ENCODE peak calls at places on chromosomes 6 and 20, in five cellular contexts. One of them, this sample, is unnamed.

GRCh38 chr6:64280569-64280968 is 645.0 kb downstream of the PHF3 start:
- DNase-seq in left ventricle myocardium inferior: no peak
- DNase-seq in GM13977: peak
- DNase-seq in lower lobe of right lung: no peak
- DNase-seq in uterus: no peak
- DNase-seq in this sample: peak

GRCh38 chr6:90103056-90103793 is 193.4 kb downstream of the BACH2 start:
- DNase-seq in left ventricle myocardium inferior: no peak
- DNase-seq in GM13977: no peak
- DNase-seq in lower lobe of right lung: no peak
- DNase-seq in uterus: no peak
- DNase-seq in this sample: peak

GRCh38 chr6:22222469-22222868 is 74.4 kb downstream of the PRL start:
- DNase-seq in left ventricle myocardium inferior: no peak
- DNase-seq in GM13977: no peak
- DNase-seq in lower lobe of right lung: no peak
- DNase-seq in uterus: no peak
- DNase-seq in this sample: no peak

GRCh38 chr6:98672681-98673475 is 161.5 kb upstream of the POU3F2 start:
- DNase-seq in left ventricle myocardium inferior: no peak
- DNase-seq in GM13977: no peak
- DNase-seq in lower lobe of right lung: no peak
- DNase-seq in uterus: no peak
- DNase-seq in this sample: no peak

GRCh38 chr20:3889489-3890409 is 562 bp downstream of the PANK2 start:
- DNase-seq in left ventricle myocardium inferior: peak
- DNase-seq in GM13977: peak
- DNase-seq in lower lobe of right lung: peak
- DNase-seq in uterus: peak
- DNase-seq in this sample: peak

GRCh38 chr20:43665466-43666176 is 1.3 kb upstream of the MYBL2 start:
- DNase-seq in left ventricle myocardium inferior: no peak
- DNase-seq in GM13977: no peak
- DNase-seq in lower lobe of right lung: no peak
- DNase-seq in uterus: no peak
- DNase-seq in this sample: no peak

GRCh38 chr6:11008821-11009220 is 35.3 kb downstream of the ELOVL2 start:
- DNase-seq in left ventricle myocardium inferior: no peak
- DNase-seq in GM13977: no peak
- DNase-seq in lower lobe of right lung: no peak
- DNase-seq in uterus: no peak
- DNase-seq in this sample: no peak

GRCh38 chr6:170268216-170269129 is 22.4 kb downstream of the DLL1 start:
- DNase-seq in left ventricle myocardium inferior: no peak
- DNase-seq in GM13977: no peak
- DNase-seq in lower lobe of right lung: peak
- DNase-seq in uterus: no peak
- DNase-seq in this sample: no peak

GRCh38 chr20:56517211-56517610 is 7.3 kb upstream of the FAM209A start:
- DNase-seq in left ventricle myocardium inferior: no peak
- DNase-seq in GM13977: no peak
- DNase-seq in lower lobe of right lung: no peak
- DNase-seq in uterus: no peak
- DNase-seq in this sample: no peak

GRCh38 chr6:78832091-78832808 is 35.1 kb upstream of the IRAK1BP1 start:
- DNase-seq in left ventricle myocardium inferior: no peak
- DNase-seq in GM13977: no peak
- DNase-seq in lower lobe of right lung: no peak
- DNase-seq in uterus: no peak
- DNase-seq in this sample: peak

GRCh38 chr20:34984756-34985261 is 29.1 kb downstream of the MYH7B start:
- DNase-seq in left ventricle myocardium inferior: peak
- DNase-seq in GM13977: no peak
- DNase-seq in lower lobe of right lung: no peak
- DNase-seq in uterus: no peak
- DNase-seq in this sample: no peak

GRCh38 chr20:50258790-50259483 is 68.3 kb downstream of the CEBPB start:
- DNase-seq in left ventricle myocardium inferior: no peak
- DNase-seq in GM13977: no peak
- DNase-seq in lower lobe of right lung: peak
- DNase-seq in uterus: no peak
- DNase-seq in this sample: no peak

GRCh38 chr6:170269873-170270541 is 20.9 kb downstream of the DLL1 start:
- DNase-seq in left ventricle myocardium inferior: no peak
- DNase-seq in GM13977: no peak
- DNase-seq in lower lobe of right lung: peak
- DNase-seq in uterus: no peak
- DNase-seq in this sample: no peak

GRCh38 chr6:151022492-151022891 is 157.0 kb downstream of the MTHFD1L start:
- DNase-seq in left ventricle myocardium inferior: no peak
- DNase-seq in GM13977: no peak
- DNase-seq in lower lobe of right lung: no peak
- DNase-seq in uterus: no peak
- DNase-seq in this sample: no peak

GRCh38 chr6:44022296-44022661 is 105.0 kb downstream of the MRPL14 start:
- DNase-seq in left ventricle myocardium inferior: no peak
- DNase-seq in GM13977: no peak
- DNase-seq in lower lobe of right lung: no peak
- DNase-seq in uterus: no peak
- DNase-seq in this sample: no peak

GRCh38 chr6:5707646-5708045 is 299.1 kb downstream of the NRN1 start:
- DNase-seq in left ventricle myocardium inferior: no peak
- DNase-seq in GM13977: no peak
- DNase-seq in lower lobe of right lung: no peak
- DNase-seq in uterus: no peak
- DNase-seq in this sample: no peak

GRCh38 chr6:6806793-6807518 is 218.4 kb downstream of the LY86 start:
- DNase-seq in left ventricle myocardium inferior: peak
- DNase-seq in GM13977: no peak
- DNase-seq in lower lobe of right lung: peak
- DNase-seq in uterus: no peak
- DNase-seq in this sample: no peak

GRCh38 chr6:29141606-29142005 is 29.1 kb upstream of the OR2J2 start:
- DNase-seq in left ventricle myocardium inferior: no peak
- DNase-seq in GM13977: no peak
- DNase-seq in lower lobe of right lung: no peak
- DNase-seq in uterus: no peak
- DNase-seq in this sample: no peak

GRCh38 chr6:135219346-135219745 is 38.2 kb downstream of the MYB start:
- DNase-seq in left ventricle myocardium inferior: no peak
- DNase-seq in GM13977: no peak
- DNase-seq in lower lobe of right lung: no peak
- DNase-seq in uterus: no peak
- DNase-seq in this sample: no peak

GRCh38 chr20:46265539-46265938 is 42.8 kb downstream of the CDH22 start:
- DNase-seq in left ventricle myocardium inferior: no peak
- DNase-seq in GM13977: no peak
- DNase-seq in lower lobe of right lung: no peak
- DNase-seq in uterus: no peak
- DNase-seq in this sample: no peak

GRCh38 chr20:62063601-62063980 is 2.1 kb downstream of the TAF4 start:
- DNase-seq in left ventricle myocardium inferior: no peak
- DNase-seq in GM13977: no peak
- DNase-seq in lower lobe of right lung: no peak
- DNase-seq in uterus: no peak
- DNase-seq in this sample: no peak
- TF ChIP-seq CTCF in left ventricle myocardium inferior: no peak
- TF ChIP-seq CTCF in GM13977: no peak
- TF ChIP-seq CTCF in lower lobe of right lung: no peak
- TF ChIP-seq CTCF in uterus: no peak
- TF ChIP-seq CTCF in this sample: no peak

DNA sequence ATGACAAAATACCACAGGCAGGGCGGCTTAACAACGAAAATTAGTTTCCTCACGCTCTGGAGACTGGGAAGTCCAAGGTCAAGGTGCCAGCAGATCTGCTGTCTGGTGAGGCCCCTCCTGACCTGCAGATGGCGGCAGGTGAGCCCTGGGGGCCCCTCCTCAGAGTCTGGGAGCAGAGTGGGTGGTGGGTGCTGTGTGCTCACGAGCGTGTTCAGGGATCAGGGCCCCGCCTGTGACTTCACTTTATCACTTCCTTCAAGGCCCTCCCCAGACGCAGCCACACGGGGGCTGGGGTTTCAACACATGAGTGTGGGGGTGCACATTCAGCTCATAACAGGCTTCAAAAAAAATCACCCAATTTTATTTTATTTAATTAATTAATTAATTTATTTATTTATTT is 39.3 kb downstream of the SLC2A4RG start:
- DNase-seq in left ventricle myocardium inferior: no peak
- DNase-seq in GM13977: no peak
- DNase-seq in lower lobe of right lung: no peak
- DNase-seq in uterus: no peak
- DNase-seq in this sample: no peak
- TF ChIP-seq CTCF in left ventricle myocardium inferior: no peak
- TF ChIP-seq CTCF in GM13977: no peak
- TF ChIP-seq CTCF in lower lobe of right lung: no peak
- TF ChIP-seq CTCF in uterus: no peak
- TF ChIP-seq CTCF in this sample: peak

GRCh38 chr6:87589693-87590416 is at the start of the genes ORC3 and RARS2:
- DNase-seq in left ventricle myocardium inferior: peak
- DNase-seq in GM13977: peak
- DNase-seq in lower lobe of right lung: peak
- DNase-seq in uterus: peak
- DNase-seq in this sample: peak

GRCh38 chr6:87588756-87589407 is 905 bp downstream of the RARS2 start:
- DNase-seq in left ventricle myocardium inferior: no peak
- DNase-seq in GM13977: no peak
- DNase-seq in lower lobe of right lung: no peak
- DNase-seq in uterus: no peak
- DNase-seq in this sample: no peak

GRCh38 chr6:87590989-87591388 is 1.1 kb downstream of the ORC3 start:
- DNase-seq in left ventricle myocardium inferior: no peak
- DNase-seq in GM13977: no peak
- DNase-seq in lower lobe of right lung: no peak
- DNase-seq in uterus: no peak
- DNase-seq in this sample: no peak

GRCh38 chr6:87586371-87587077 is 3.3 kb downstream of the RARS2 start:
- DNase-seq in left ventricle myocardium inferior: no peak
- DNase-seq in GM13977: no peak
- DNase-seq in lower lobe of right lung: no peak
- DNase-seq in uterus: no peak
- DNase-seq in this sample: no peak

DNA sequence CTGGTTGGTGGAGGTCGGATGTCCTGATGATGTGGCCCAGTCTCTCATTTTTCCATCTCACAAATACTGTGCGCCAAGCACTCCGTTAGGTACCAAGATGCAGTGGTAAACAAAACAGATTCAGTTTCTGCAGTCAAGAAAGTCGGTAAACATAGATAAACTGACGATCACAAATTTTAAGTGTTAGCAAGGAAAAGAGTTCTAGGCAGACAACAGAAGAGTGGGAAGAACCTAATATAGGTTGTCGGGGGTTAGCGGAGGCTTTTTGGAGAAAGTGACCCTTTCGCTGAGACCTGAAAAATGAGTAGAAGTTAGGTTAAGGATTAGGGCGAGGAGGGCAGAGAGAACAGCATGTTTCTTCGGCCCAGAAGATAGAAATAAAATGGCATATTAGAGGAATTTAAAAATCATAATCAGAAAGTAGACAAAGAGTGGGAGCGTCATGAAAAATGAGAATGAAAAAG is 514 bp downstream of the ORC3 start:
- DNase-seq in left ventricle myocardium inferior: no peak
- DNase-seq in GM13977: no peak
- DNase-seq in lower lobe of right lung: no peak
- DNase-seq in uterus: no peak
- DNase-seq in this sample: no peak
- TF ChIP-seq CTCF in left ventricle myocardium inferior: no peak
- TF ChIP-seq CTCF in GM13977: no peak
- TF ChIP-seq CTCF in lower lobe of right lung: no peak
- TF ChIP-seq CTCF in uterus: no peak
- TF ChIP-seq CTCF in this sample: no peak

DNA sequence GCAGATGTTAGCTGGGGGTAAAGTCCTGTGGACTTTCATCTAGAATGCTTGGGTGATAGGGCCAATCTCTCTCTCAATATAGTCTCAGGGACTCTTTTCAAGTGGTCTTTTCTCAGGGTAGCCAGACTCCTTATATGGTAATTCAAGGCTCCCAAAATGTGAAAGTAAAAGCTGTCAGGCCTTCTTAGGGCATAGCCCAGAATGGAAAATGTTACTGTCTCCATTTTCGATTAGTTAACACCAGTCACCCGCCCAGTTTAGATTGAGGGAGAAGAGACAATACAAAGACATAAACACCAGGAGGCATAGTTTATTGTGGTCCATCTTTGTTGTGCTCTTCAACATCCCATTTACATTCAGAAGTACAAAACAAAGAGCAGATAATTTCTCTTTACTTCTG is 295.8 kb downstream of the EPHA7 start:
- DNase-seq in left ventricle myocardium inferior: no peak
- DNase-seq in GM13977: no peak
- DNase-seq in lower lobe of right lung: no peak
- DNase-seq in uterus: no peak
- DNase-seq in this sample: no peak
- TF ChIP-seq CTCF in left ventricle myocardium inferior: no peak
- TF ChIP-seq CTCF in GM13977: no peak
- TF ChIP-seq CTCF in lower lobe of right lung: no peak
- TF ChIP-seq CTCF in uterus: no peak
- TF ChIP-seq CTCF in this sample: no peak

This sample was measured in MM.1S.